ENCODE peak calls at places on chromosome 1, in ten cellular contexts. One of them, this sample, is unnamed.

GRCh38 chr1:185680453-185680852 is 53.7 kb upstream of the HMCN1 start:
- DNase-seq in bronchial epithelial cell: no peak
- DNase-seq in C1 segment of cervical spinal cord: no peak
- DNase-seq in stimulated activated CD8-positive, alpha-beta memory T cell treated with anti-CD3 and anti-CD28 coated beads, Interleukin-2, amount 100 ng/mL, for 48 hours: no peak
- DNase-seq in RPMI7951: no peak
- DNase-seq in small intestine: no peak
- DNase-seq in posterior vena cava: no peak
- DNase-seq in GM20000: no peak
- DNase-seq in uterus: no peak
- DNase-seq in GM23248: no peak
- DNase-seq in this sample: no peak

GRCh38 chr1:181117648-181118449 is 29.3 kb downstream of the IER5 start:
- DNase-seq in RPMI7951: peak; percentile 75
- DNase-seq in posterior vena cava: no peak
- DNase-seq in C1 segment of cervical spinal cord: no peak
- DNase-seq in bronchial epithelial cell: peak; percentile 96
- DNase-seq in GM20000: no peak
- DNase-seq in uterus: no peak
- DNase-seq in GM23248: peak; percentile 87
- DNase-seq in small intestine: peak; percentile 46
- DNase-seq in stimulated activated CD8-positive, alpha-beta memory T cell treated with anti-CD3 and anti-CD28 coated beads, Interleukin-2, amount 100 ng/mL, for 48 hours: no peak
- DNase-seq in this sample: no peak

GRCh38 chr1:78441921-78442320 is 48.9 kb upstream of the PTGFR start:
- DNase-seq in GM20000: no peak
- DNase-seq in uterus: no peak
- DNase-seq in RPMI7951: peak; percentile 84
- DNase-seq in small intestine: no peak
- DNase-seq in GM23248: peak; percentile 78
- DNase-seq in stimulated activated CD8-positive, alpha-beta memory T cell treated with anti-CD3 and anti-CD28 coated beads, Interleukin-2, amount 100 ng/mL, for 48 hours: no peak
- DNase-seq in posterior vena cava: no peak
- DNase-seq in bronchial epithelial cell: no peak
- DNase-seq in C1 segment of cervical spinal cord: no peak
- DNase-seq in this sample: no peak

GRCh38 chr1:55045430-55045829 is 6.1 kb downstream of the PCSK9 start:
- DNase-seq in GM20000: no peak
- DNase-seq in C1 segment of cervical spinal cord: no peak
- DNase-seq in GM23248: no peak
- DNase-seq in posterior vena cava: peak; percentile 32
- DNase-seq in small intestine: no peak
- DNase-seq in RPMI7951: no peak
- DNase-seq in stimulated activated CD8-positive, alpha-beta memory T cell treated with anti-CD3 and anti-CD28 coated beads, Interleukin-2, amount 100 ng/mL, for 48 hours: no peak
- DNase-seq in bronchial epithelial cell: no peak
- DNase-seq in uterus: no peak
- DNase-seq in this sample: no peak

GRCh38 chr1:235946570-235946981 is 79.9 kb upstream of the LYST start:
- DNase-seq in bronchial epithelial cell: no peak
- DNase-seq in stimulated activated CD8-positive, alpha-beta memory T cell treated with anti-CD3 and anti-CD28 coated beads, Interleukin-2, amount 100 ng/mL, for 48 hours: no peak
- DNase-seq in uterus: no peak
- DNase-seq in GM20000: peak; percentile 64
- DNase-seq in GM23248: peak; percentile 49
- DNase-seq in RPMI7951: peak; percentile 53
- DNase-seq in posterior vena cava: no peak
- DNase-seq in small intestine: no peak
- DNase-seq in C1 segment of cervical spinal cord: no peak
- DNase-seq in this sample: peak; percentile 57

GRCh38 chr1:172449012-172449584 is 5.2 kb upstream of the PIGC start:
- DNase-seq in GM20000: no peak
- DNase-seq in RPMI7951: no peak
- DNase-seq in small intestine: peak; percentile 83
- DNase-seq in bronchial epithelial cell: peak; percentile 80
- DNase-seq in posterior vena cava: no peak
- DNase-seq in GM23248: peak; percentile 23
- DNase-seq in stimulated activated CD8-positive, alpha-beta memory T cell treated with anti-CD3 and anti-CD28 coated beads, Interleukin-2, amount 100 ng/mL, for 48 hours: no peak
- DNase-seq in uterus: no peak
- DNase-seq in C1 segment of cervical spinal cord: no peak
- DNase-seq in this sample: no peak

GRCh38 chr1:210707300-210707699 is 378.6 kb downstream of the HHAT start:
- DNase-seq in bronchial epithelial cell: no peak
- DNase-seq in stimulated activated CD8-positive, alpha-beta memory T cell treated with anti-CD3 and anti-CD28 coated beads, Interleukin-2, amount 100 ng/mL, for 48 hours: no peak
- DNase-seq in C1 segment of cervical spinal cord: no peak
- DNase-seq in uterus: no peak
- DNase-seq in GM23248: no peak
- DNase-seq in small intestine: no peak
- DNase-seq in GM20000: no peak
- DNase-seq in RPMI7951: no peak
- DNase-seq in posterior vena cava: no peak
- DNase-seq in this sample: no peak

GRCh38 chr1:109817881-109818280 is 54.2 kb upstream of the EPS8L3 start:
- DNase-seq in stimulated activated CD8-positive, alpha-beta memory T cell treated with anti-CD3 and anti-CD28 coated beads, Interleukin-2, amount 100 ng/mL, for 48 hours: no peak
- DNase-seq in posterior vena cava: no peak
- DNase-seq in GM20000: peak; percentile 3
- DNase-seq in C1 segment of cervical spinal cord: no peak
- DNase-seq in GM23248: no peak
- DNase-seq in bronchial epithelial cell: no peak
- DNase-seq in small intestine: no peak
- DNase-seq in uterus: no peak
- DNase-seq in RPMI7951: no peak
- DNase-seq in this sample: no peak

GRCh38 chr1:95230768-95231191 is 3.2 kb upstream of the RWDD3 start:
- DNase-seq in RPMI7951: no peak
- DNase-seq in C1 segment of cervical spinal cord: no peak
- DNase-seq in GM20000: no peak
- DNase-seq in posterior vena cava: no peak
- DNase-seq in GM23248: no peak
- DNase-seq in uterus: no peak
- DNase-seq in bronchial epithelial cell: no peak
- DNase-seq in stimulated activated CD8-positive, alpha-beta memory T cell treated with anti-CD3 and anti-CD28 coated beads, Interleukin-2, amount 100 ng/mL, for 48 hours: no peak
- DNase-seq in small intestine: no peak
- DNase-seq in this sample: no peak

GRCh38 chr1:27993241-27993640 is 33.5 kb downstream of the XKR8 start:
- DNase-seq in stimulated activated CD8-positive, alpha-beta memory T cell treated with anti-CD3 and anti-CD28 coated beads, Interleukin-2, amount 100 ng/mL, for 48 hours: no peak
- DNase-seq in GM23248: no peak
- DNase-seq in bronchial epithelial cell: no peak
- DNase-seq in uterus: no peak
- DNase-seq in posterior vena cava: no peak
- DNase-seq in GM20000: no peak
- DNase-seq in C1 segment of cervical spinal cord: no peak
- DNase-seq in small intestine: no peak
- DNase-seq in RPMI7951: no peak
- DNase-seq in this sample: no peak

GRCh38 chr1:244896550-244896949 is 32.2 kb upstream of the HNRNPU start:
- DNase-seq in uterus: no peak
- DNase-seq in stimulated activated CD8-positive, alpha-beta memory T cell treated with anti-CD3 and anti-CD28 coated beads, Interleukin-2, amount 100 ng/mL, for 48 hours: no peak
- DNase-seq in C1 segment of cervical spinal cord: no peak
- DNase-seq in posterior vena cava: no peak
- DNase-seq in bronchial epithelial cell: peak; percentile 52
- DNase-seq in GM23248: peak; percentile 59
- DNase-seq in RPMI7951: peak; percentile 57
- DNase-seq in small intestine: peak; percentile 10
- DNase-seq in GM20000: no peak
- DNase-seq in this sample: peak; percentile 61

GRCh38 chr1:56473582-56474270 is 105.6 kb downstream of the PLPP3 start:
- DNase-seq in bronchial epithelial cell: peak; percentile 9
- DNase-seq in GM20000: no peak
- DNase-seq in RPMI7951: peak; percentile 32
- DNase-seq in C1 segment of cervical spinal cord: peak; percentile 57
- DNase-seq in GM23248: peak; percentile 54
- DNase-seq in small intestine: no peak
- DNase-seq in uterus: no peak
- DNase-seq in posterior vena cava: no peak
- DNase-seq in stimulated activated CD8-positive, alpha-beta memory T cell treated with anti-CD3 and anti-CD28 coated beads, Interleukin-2, amount 100 ng/mL, for 48 hours: no peak
- DNase-seq in this sample: no peak

GRCh38 chr1:22414244-22414751 is 37.4 kb upstream of the ZBTB40 start:
- DNase-seq in C1 segment of cervical spinal cord: no peak
- DNase-seq in bronchial epithelial cell: peak; percentile 40
- DNase-seq in stimulated activated CD8-positive, alpha-beta memory T cell treated with anti-CD3 and anti-CD28 coated beads, Interleukin-2, amount 100 ng/mL, for 48 hours: no peak
- DNase-seq in GM23248: no peak
- DNase-seq in posterior vena cava: no peak
- DNase-seq in RPMI7951: no peak
- DNase-seq in uterus: no peak
- DNase-seq in GM20000: no peak
- DNase-seq in small intestine: peak; percentile 61
- DNase-seq in this sample: no peak

GRCh38 chr1:230542054-230542453 is 100.2 kb upstream of the COG2 start:
- DNase-seq in GM20000: no peak
- DNase-seq in stimulated activated CD8-positive, alpha-beta memory T cell treated with anti-CD3 and anti-CD28 coated beads, Interleukin-2, amount 100 ng/mL, for 48 hours: peak; percentile 4
- DNase-seq in RPMI7951: peak; percentile 77
- DNase-seq in bronchial epithelial cell: peak; percentile 96
- DNase-seq in C1 segment of cervical spinal cord: no peak
- DNase-seq in uterus: no peak
- DNase-seq in small intestine: no peak
- DNase-seq in GM23248: peak; percentile 26
- DNase-seq in posterior vena cava: no peak
- DNase-seq in this sample: no peak

GRCh38 chr1:223189903-223190724 is 47.1 kb upstream of the TLR5 start:
- DNase-seq in bronchial epithelial cell: peak; percentile 87
- DNase-seq in RPMI7951: peak; percentile 63
- DNase-seq in C1 segment of cervical spinal cord: no peak
- DNase-seq in GM23248: peak; percentile 86
- DNase-seq in GM20000: peak; percentile 35
- DNase-seq in uterus: no peak
- DNase-seq in small intestine: no peak
- DNase-seq in stimulated activated CD8-positive, alpha-beta memory T cell treated with anti-CD3 and anti-CD28 coated beads, Interleukin-2, amount 100 ng/mL, for 48 hours: peak; percentile 55
- DNase-seq in posterior vena cava: no peak
- DNase-seq in this sample: peak; percentile 25

GRCh38 chr1:209717818-209718217 is 13.2 kb downstream of the HSD11B1 start:
- DNase-seq in C1 segment of cervical spinal cord: no peak
- DNase-seq in bronchial epithelial cell: no peak
- DNase-seq in stimulated activated CD8-positive, alpha-beta memory T cell treated with anti-CD3 and anti-CD28 coated beads, Interleukin-2, amount 100 ng/mL, for 48 hours: no peak
- DNase-seq in RPMI7951: no peak
- DNase-seq in uterus: no peak
- DNase-seq in posterior vena cava: no peak
- DNase-seq in small intestine: no peak
- DNase-seq in GM23248: no peak
- DNase-seq in GM20000: no peak
- DNase-seq in this sample: no peak

GRCh38 chr1:19477284-19478240 is 7.8 kb downstream of the CAPZB start:
- DNase-seq in GM20000: peak; percentile 59
- DNase-seq in GM23248: no peak
- DNase-seq in C1 segment of cervical spinal cord: no peak
- DNase-seq in stimulated activated CD8-positive, alpha-beta memory T cell treated with anti-CD3 and anti-CD28 coated beads, Interleukin-2, amount 100 ng/mL, for 48 hours: no peak
- DNase-seq in bronchial epithelial cell: no peak
- DNase-seq in uterus: no peak
- DNase-seq in small intestine: peak; percentile 40
- DNase-seq in RPMI7951: no peak
- DNase-seq in posterior vena cava: peak; percentile 82
- DNase-seq in this sample: no peak

GRCh38 chr1:228404107-228404720 is 2.4 kb downstream of the TRIM11 start:
- DNase-seq in GM20000: no peak
- DNase-seq in C1 segment of cervical spinal cord: no peak
- DNase-seq in uterus: no peak
- DNase-seq in RPMI7951: no peak
- DNase-seq in stimulated activated CD8-positive, alpha-beta memory T cell treated with anti-CD3 and anti-CD28 coated beads, Interleukin-2, amount 100 ng/mL, for 48 hours: no peak
- DNase-seq in posterior vena cava: no peak
- DNase-seq in small intestine: no peak
- DNase-seq in bronchial epithelial cell: no peak
- DNase-seq in GM23248: no peak
- DNase-seq in this sample: no peak

GRCh38 chr1:65985393-65986066 is 192.8 kb downstream of the PDE4B start:
- DNase-seq in small intestine: no peak
- DNase-seq in GM23248: no peak
- DNase-seq in stimulated activated CD8-positive, alpha-beta memory T cell treated with anti-CD3 and anti-CD28 coated beads, Interleukin-2, amount 100 ng/mL, for 48 hours: no peak
- DNase-seq in uterus: no peak
- DNase-seq in GM20000: no peak
- DNase-seq in RPMI7951: no peak
- DNase-seq in posterior vena cava: no peak
- DNase-seq in bronchial epithelial cell: no peak
- DNase-seq in C1 segment of cervical spinal cord: peak; percentile 8
- DNase-seq in this sample: no peak

GRCh38 chr1:162906485-162906884 is 45.5 kb upstream of the CCDC190 start:
- DNase-seq in C1 segment of cervical spinal cord: no peak
- DNase-seq in GM20000: no peak
- DNase-seq in posterior vena cava: no peak
- DNase-seq in bronchial epithelial cell: no peak
- DNase-seq in stimulated activated CD8-positive, alpha-beta memory T cell treated with anti-CD3 and anti-CD28 coated beads, Interleukin-2, amount 100 ng/mL, for 48 hours: no peak
- DNase-seq in small intestine: no peak
- DNase-seq in uterus: no peak
- DNase-seq in RPMI7951: no peak
- DNase-seq in GM23248: no peak
- DNase-seq in this sample: no peak

GRCh38 chr1:201914456-201915235 is 25.9 kb downstream of the SHISA4 start:
- DNase-seq in uterus: peak; percentile 76
- DNase-seq in small intestine: no peak
- DNase-seq in bronchial epithelial cell: no peak
- DNase-seq in GM23248: no peak
- DNase-seq in GM20000: no peak
- DNase-seq in RPMI7951: no peak
- DNase-seq in C1 segment of cervical spinal cord: no peak
- DNase-seq in posterior vena cava: no peak
- DNase-seq in stimulated activated CD8-positive, alpha-beta memory T cell treated with anti-CD3 and anti-CD28 coated beads, Interleukin-2, amount 100 ng/mL, for 48 hours: no peak
- DNase-seq in this sample: no peak

GRCh38 chr1:151399890-151400235 is 490 bp downstream of the PSMB4 start:
- DNase-seq in small intestine: peak; percentile 16
- DNase-seq in stimulated activated CD8-positive, alpha-beta memory T cell treated with anti-CD3 and anti-CD28 coated beads, Interleukin-2, amount 100 ng/mL, for 48 hours: no peak
- DNase-seq in C1 segment of cervical spinal cord: no peak
- DNase-seq in RPMI7951: peak; percentile 16
- DNase-seq in posterior vena cava: no peak
- DNase-seq in bronchial epithelial cell: peak; percentile 8
- DNase-seq in uterus: peak; percentile 19
- DNase-seq in GM20000: no peak
- DNase-seq in GM23248: peak; percentile 77
- DNase-seq in this sample: no peak

GRCh38 chr1:154968731-154969130 is 1.8 kb downstream of the SHC1 start:
- DNase-seq in posterior vena cava: no peak
- DNase-seq in bronchial epithelial cell: no peak
- DNase-seq in GM23248: no peak
- DNase-seq in C1 segment of cervical spinal cord: no peak
- DNase-seq in GM20000: no peak
- DNase-seq in stimulated activated CD8-positive, alpha-beta memory T cell treated with anti-CD3 and anti-CD28 coated beads, Interleukin-2, amount 100 ng/mL, for 48 hours: no peak
- DNase-seq in RPMI7951: no peak
- DNase-seq in uterus: no peak
- DNase-seq in small intestine: no peak
- DNase-seq in this sample: no peak

GRCh38 chr1:43349594-43350306 is 9.0 kb upstream of the CDC20 start:
- DNase-seq in bronchial epithelial cell: peak; percentile 41
- DNase-seq in GM20000: no peak
- DNase-seq in C1 segment of cervical spinal cord: no peak
- DNase-seq in uterus: no peak
- DNase-seq in small intestine: no peak
- DNase-seq in RPMI7951: peak; percentile 60
- DNase-seq in posterior vena cava: no peak
- DNase-seq in GM23248: peak; percentile 50
- DNase-seq in stimulated activated CD8-positive, alpha-beta memory T cell treated with anti-CD3 and anti-CD28 coated beads, Interleukin-2, amount 100 ng/mL, for 48 hours: no peak
- DNase-seq in this sample: no peak

GRCh38 chr1:34396042-34396441 is 219.3 kb downstream of the C1orf94 start:
- DNase-seq in uterus: no peak
- DNase-seq in small intestine: no peak
- DNase-seq in C1 segment of cervical spinal cord: no peak
- DNase-seq in GM23248: no peak
- DNase-seq in bronchial epithelial cell: no peak
- DNase-seq in posterior vena cava: no peak
- DNase-seq in GM20000: no peak
- DNase-seq in RPMI7951: no peak
- DNase-seq in stimulated activated CD8-positive, alpha-beta memory T cell treated with anti-CD3 and anti-CD28 coated beads, Interleukin-2, amount 100 ng/mL, for 48 hours: no peak
- DNase-seq in this sample: no peak

GRCh38 chr1:36864182-36865079 is 169.9 kb downstream of the GRIK3 start:
- DNase-seq in uterus: no peak
- DNase-seq in bronchial epithelial cell: no peak
- DNase-seq in RPMI7951: no peak
- DNase-seq in GM20000: peak; percentile 38
- DNase-seq in GM23248: no peak
- DNase-seq in C1 segment of cervical spinal cord: no peak
- DNase-seq in stimulated activated CD8-positive, alpha-beta memory T cell treated with anti-CD3 and anti-CD28 coated beads, Interleukin-2, amount 100 ng/mL, for 48 hours: peak; percentile 12
- DNase-seq in small intestine: no peak
- DNase-seq in posterior vena cava: no peak
- DNase-seq in this sample: no peak

GRCh38 chr1:154182342-154183044 is 9.4 kb downstream of the TPM3 start:
- DNase-seq in C1 segment of cervical spinal cord: peak; percentile 80
- DNase-seq in posterior vena cava: peak; percentile 95
- DNase-seq in RPMI7951: peak; percentile 75
- DNase-seq in uterus: peak; percentile 66
- DNase-seq in GM20000: peak; percentile 77
- DNase-seq in small intestine: peak; percentile 90
- DNase-seq in bronchial epithelial cell: peak; percentile 73
- DNase-seq in GM23248: peak; percentile 89
- DNase-seq in stimulated activated CD8-positive, alpha-beta memory T cell treated with anti-CD3 and anti-CD28 coated beads, Interleukin-2, amount 100 ng/mL, for 48 hours: peak; percentile 77
- DNase-seq in this sample: peak; percentile 53

GRCh38 chr1:43620956-43621355 is 29.0 kb upstream of the KDM4A start:
- DNase-seq in stimulated activated CD8-positive, alpha-beta memory T cell treated with anti-CD3 and anti-CD28 coated beads, Interleukin-2, amount 100 ng/mL, for 48 hours: no peak
- DNase-seq in small intestine: no peak
- DNase-seq in GM20000: no peak
- DNase-seq in bronchial epithelial cell: no peak
- DNase-seq in GM23248: no peak
- DNase-seq in C1 segment of cervical spinal cord: no peak
- DNase-seq in posterior vena cava: peak; percentile 69
- DNase-seq in RPMI7951: no peak
- DNase-seq in uterus: no peak
- DNase-seq in this sample: no peak